ENCODE peak calls at places on chromosome 14, in eight cellular contexts. P, C, W, N, Y, R, T and Z are unnamed samples.

GRCh38 chr14:92308676-92309075 is 14.3 kb upstream of the SLC24A4 start:
- DNase-seq in P (no peak), C (no peak), W (no peak), N (no peak), Y (no peak), R (no peak), T (peak; percentile 19), Z (no peak)

GRCh38 chr14:89504084-89504483 is 87.1 kb upstream of the FOXN3 start:
- DNase-seq in P (no peak), C (no peak), W (no peak), N (no peak), Y (no peak), R (peak; percentile 63), T (no peak), Z (no peak)

GRCh38 chr14:81033841-81034240 is 78.4 kb downstream of the TSHR start:
- DNase-seq in P (no peak), C (no peak), W (no peak), N (no peak), Y (no peak), R (no peak), T (no peak), Z (no peak)

GRCh38 chr14:79036506-79036905 is 866.3 kb downstream of the NRXN3 start:
- DNase-seq in P (no peak), C (no peak), W (no peak), N (no peak), Y (no peak), R (no peak), T (no peak), Z (no peak)

GRCh38 chr14:103436533-103436932 is 51.3 kb downstream of the MARK3 start:
- DNase-seq in P (no peak), C (no peak), W (peak; percentile 22), N (no peak), Y (no peak), R (peak; percentile 66), T (no peak), Z (no peak)

GRCh38 chr14:21278632-21279031 is 1.3 kb upstream of the RPGRIP1 start:
- DNase-seq in P (no peak), C (no peak), W (no peak), N (no peak), Y (no peak), R (no peak), T (no peak), Z (no peak)

GRCh38 chr14:50726372-50727107 is 58.4 kb upstream of the SAV1 start:
- DNase-seq in P (no peak), C (no peak), W (no peak), N (no peak), Y (no peak), R (peak; percentile 89), T (no peak), Z (no peak)

GRCh38 chr14:50812856-50813543 is 18.0 kb downstream of the NIN start:
- DNase-seq in P (no peak), C (no peak), W (no peak), N (no peak), Y (no peak), R (no peak), T (no peak), Z (no peak)

GRCh38 chr14:23047042-23047634 is 5.1 kb downstream of the PSMB11 start:
- DNase-seq in P (no peak), C (no peak), W (no peak), N (no peak), Y (no peak), R (no peak), T (no peak), Z (peak; percentile 54)

GRCh38 chr14:65478596-65478995 is 66.1 kb downstream of the FUT8 start:
- DNase-seq in P (no peak), C (no peak), W (peak; percentile 10), N (no peak), Y (no peak), R (peak; percentile 10), T (no peak), Z (no peak)

GRCh38 chr14:78849952-78850351 is 679.8 kb downstream of the NRXN3 start:
- DNase-seq in P (no peak), C (no peak), W (no peak), N (no peak), Y (no peak), R (no peak), T (no peak), Z (no peak)

GRCh38 chr14:67863223-67863622 is 43.6 kb downstream of the RAD51B start:
- DNase-seq in P (no peak), C (no peak), W (no peak), N (no peak), Y (no peak), R (no peak), T (no peak), Z (no peak)

GRCh38 chr14:67514650-67515385 is 18.3 kb upstream of the PLEKHH1 start:
- DNase-seq in P (peak; percentile 47), C (peak; percentile 51), W (no peak), N (peak; percentile 50), Y (peak; percentile 62), R (peak; percentile 33), T (peak; percentile 16), Z (peak; percentile 33)

GRCh38 chr14:55303646-55304277 is 32.5 kb downstream of the FBXO34 start:
- DNase-seq in P (no peak), C (no peak), W (no peak), N (no peak), Y (no peak), R (peak; percentile 4), T (no peak), Z (no peak)

GRCh38 chr14:51462182-51462581 is 189.5 kb upstream of the FRMD6 start:
- DNase-seq in P (no peak), C (no peak), W (no peak), N (no peak), Y (no peak), R (no peak), T (no peak), Z (no peak)

GRCh38 chr14:60095781-60096450 is 4.2 kb downstream of the PCNX4 start:
- DNase-seq in P (no peak), C (no peak), W (no peak), N (no peak), Y (no peak), R (peak; percentile 93), T (no peak), Z (no peak)

GRCh38 chr14:33962016-33962415 is 11.1 kb upstream of the EGLN3 start:
- DNase-seq in P (no peak), C (no peak), W (no peak), N (no peak), Y (no peak), R (no peak), T (no peak), Z (no peak)

GRCh38 chr14:101854366-101854765 is 92.9 kb downstream of the PPP2R5C start:
- DNase-seq in P (no peak), C (no peak), W (no peak), N (no peak), Y (peak; percentile 44), R (peak; percentile 15), T (no peak), Z (no peak)

GRCh38 chr14:98955741-98956070 is 316.3 kb downstream of the BCL11B start:
- DNase-seq in P (no peak), C (no peak), W (no peak), N (no peak), Y (no peak), R (no peak), T (no peak), Z (no peak)

DNA sequence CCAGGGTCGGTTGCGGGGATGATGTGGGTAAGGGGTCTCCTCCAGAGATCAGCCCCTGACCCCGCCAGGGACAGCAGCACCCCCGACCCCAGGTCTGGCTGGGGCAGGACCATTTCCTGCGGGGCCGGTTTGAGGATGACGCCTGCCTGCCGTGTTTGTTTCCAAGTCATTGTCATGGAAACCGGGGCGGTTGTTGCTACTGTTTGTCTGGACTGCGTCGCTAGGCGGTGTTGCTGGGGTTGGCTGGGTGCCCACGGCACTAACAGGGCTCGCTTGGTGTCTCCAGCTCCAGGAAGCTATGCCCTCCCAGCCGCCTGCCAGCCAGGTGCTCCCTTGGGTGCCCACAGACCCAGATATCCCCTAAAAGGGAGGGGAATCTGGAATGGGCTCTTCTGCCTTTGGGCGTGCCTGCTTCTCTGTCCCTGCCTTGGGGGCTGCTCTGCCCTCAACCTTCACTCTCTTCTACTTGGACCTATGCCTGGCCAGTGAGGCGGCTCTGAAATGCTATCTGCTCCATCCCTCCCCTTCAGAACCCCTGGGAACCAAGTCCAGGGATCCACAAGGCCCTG is 4.7 kb upstream of the CRIP1 start:
- DNase-seq in P (peak; percentile 97), C (peak; percentile 95), W (peak; percentile 99), N (peak; percentile 93), Y (peak; percentile 96), R (peak; percentile 95), T (peak; percentile 97), Z (peak; percentile 96)
- TF ChIP-seq CTCF in P (peak; percentile 22), C (peak; percentile 26), W (no peak), N (no peak), Y (no peak), R (peak; percentile 17), T (peak; percentile 10), Z (peak; percentile 46)

GRCh38 chr14:71320107-71320733 is 413.0 kb downstream of the PCNX1 start:
- DNase-seq in P (peak; percentile 98), C (peak; percentile 96), W (peak; percentile 98), N (peak; percentile 97), Y (peak; percentile 98), R (peak; percentile 99), T (peak; percentile 92), Z (peak; percentile 99)
- TF ChIP-seq POLR2A in P (peak; percentile 82), C (peak; percentile 73), W (peak; percentile 85), N (no peak), Y (peak; percentile 95), R (peak; percentile 94), T (peak; percentile 63), Z (no peak)

GRCh38 chr14:85060116-85060515 is 469.8 kb upstream of the FLRT2 start:
- DNase-seq in P (no peak), C (no peak), W (no peak), N (no peak), Y (no peak), R (no peak), T (no peak), Z (no peak)

GRCh38 chr14:85058170-85058569 is 471.8 kb upstream of the FLRT2 start:
- DNase-seq in P (no peak), C (no peak), W (no peak), N (no peak), Y (no peak), R (peak; percentile 11), T (no peak), Z (no peak)

GRCh38 chr14:85061256-85061655 is 468.7 kb upstream of the FLRT2 start:
- DNase-seq in P (no peak), C (no peak), W (no peak), N (no peak), Y (no peak), R (no peak), T (no peak), Z (no peak)

GRCh38 chr14:85063747-85064146 is 466.2 kb upstream of the FLRT2 start:
- DNase-seq in P (no peak), C (no peak), W (no peak), N (no peak), Y (no peak), R (no peak), T (no peak), Z (no peak)
- H3K9me3 ChIP-seq in P (no peaks in the 10 kb centered on the region), C (no peaks in the 10 kb centered on the region), W (no peaks in the 10 kb centered on the region), N (peaks cover 4% of the 10 kb centered on the region), Y (no peaks in the 10 kb centered on the region), R (peaks cover 2% of the 10 kb centered on the region), T (no peaks in the 10 kb centered on the region), Z (no peaks in the 10 kb centered on the region)

GRCh38 chr14:30005114-30005698 is 77.6 kb upstream of the PRKD1 start:
- DNase-seq in P (no peak), C (no peak), W (peak; percentile 64), N (no peak), Y (no peak), R (peak; percentile 89), T (peak; percentile 23), Z (no peak)
- TF ChIP-seq CTCF in P (peak; percentile 80), C (peak; percentile 36), W (peak; percentile 72), N (no peak), Y (peak; percentile 55), R (peak; percentile 87), T (peak; percentile 65), Z (peak; percentile 68)